ENCODE peak calls at places on chromosomes 12 and 14, in eight cellular contexts. O, W, I, T, M, Q, H and F are unnamed samples.

GRCh38 chr12:94714378-94714777 is 64.0 kb upstream of the TMCC3 start:
- DNase-seq in O (no peak), W (no peak), I (no peak), T (no peak), M (no peak), Q (peak; percentile 77), H (no peak), F (no peak)

GRCh38 chr14:75223664-75224154 is 47.3 kb upstream of the TMED10 start:
- DNase-seq in O (peak; percentile 80), W (peak; percentile 41), I (no peak), T (no peak), M (no peak), Q (peak; percentile 31), H (peak; percentile 38), F (no peak)

GRCh38 chr12:121801601-121802484 is 2.0 kb upstream of the SETD1B start:
- DNase-seq in O (no peak), W (no peak), I (no peak), T (no peak), M (no peak), Q (no peak), H (no peak), F (peak; percentile 27)

GRCh38 chr14:61480704-61481285 is 159.4 kb downstream of the PRKCH start:
- DNase-seq in O (no peak), W (no peak), I (no peak), T (no peak), M (no peak), Q (no peak), H (no peak), F (no peak)

GRCh38 chr14:102540310-102541028 is 30.9 kb upstream of the ANKRD9 start:
- DNase-seq in O (no peak), W (no peak), I (no peak), T (no peak), M (no peak), Q (no peak), H (no peak), F (peak; percentile 90)

GRCh38 chr12:113748707-113749432 is 217.3 kb downstream of the RBM19 start:
- DNase-seq in O (no peak), W (no peak), I (no peak), T (no peak), M (no peak), Q (no peak), H (no peak), F (no peak)

GRCh38 chr14:23185046-23185445 is 1.6 kb upstream of the SLC7A8 start:
- DNase-seq in O (no peak), W (no peak), I (no peak), T (no peak), M (no peak), Q (no peak), H (no peak), F (no peak)

GRCh38 chr12:52815676-52816075 is 1.8 kb upstream of the KRT4 start:
- DNase-seq in O (no peak), W (no peak), I (no peak), T (no peak), M (no peak), Q (no peak), H (no peak), F (no peak)

GRCh38 chr12:13071305-13072280 is 27.4 kb downstream of the FAM234B start:
- DNase-seq in O (no peak), W (no peak), I (no peak), T (no peak), M (no peak), Q (no peak), H (no peak), F (no peak)

GRCh38 chr14:54881235-54881760 is 21.3 kb downstream of the GCH1 start:
- DNase-seq in O (no peak), W (no peak), I (no peak), T (no peak), M (no peak), Q (no peak), H (no peak), F (no peak)

GRCh38 chr12:89525824-89526770 is at the start of gene POC1B:
- DNase-seq in O (peak; percentile 76), W (peak; percentile 71), I (peak; percentile 86), T (peak; percentile 63), M (peak; percentile 31), Q (peak; percentile 88), H (peak; percentile 71), F (peak; percentile 63)